ENCODE peak calls at places on chromosomes 3 and 15, in ten cellular contexts. T is ACHN, L is NCI-H510A treated with DMSO at 0.1 percent for 48 hours, O is Daoy, Q is amygdala, S is Caki2, H is T-helper 1 cell, J is M059J, K is HFF-Myc, M is cardiac fibroblast. F is an unnamed sample.

GRCh38 chr15:63967616-63968015 is 78.7 kb downstream of the DAPK2 start:
- DNase-seq in S (no peak), H (no peak), O (no peak), K (no peak), Q (no peak), M (no peak), J (no peak), T (no peak), L (no peak), F (peak; percentile 14)

GRCh38 chr3:197487911-197488391 is 67.8 kb downstream of the BDH1 start:
- DNase-seq in M (peak; percentile 89), O (peak; percentile 98), H (no peak), L (no peak), K (peak; percentile 74), J (peak; percentile 99), S (peak; percentile 92), T (peak; percentile 82), Q (no peak), F (no peak)

GRCh38 chr3:134777341-134777740 is 17.7 kb upstream of the EPHB1 start:
- DNase-seq in O (no peak), H (no peak), L (no peak), T (no peak), K (no peak), J (no peak), S (no peak), M (no peak), Q (no peak), F (no peak)

GRCh38 chr3:44648564-44649229 is at the start of gene ZNF35:
- DNase-seq in J (peak; percentile 85), Q (peak; percentile 77), L (peak; percentile 35), O (peak; percentile 85), T (peak; percentile 85), H (no peak), S (peak; percentile 68), K (peak; percentile 72), M (peak; percentile 92), F (peak; percentile 84)

GRCh38 chr3:183033746-183034145 is 53.4 kb upstream of the DCUN1D1 start:
- DNase-seq in M (no peak), H (no peak), O (no peak), K (no peak), S (no peak), L (no peak), Q (no peak), J (no peak), T (no peak), F (no peak)

GRCh38 chr3:194298331-194299227 is 52.5 kb downstream of the CPN2 start:
- DNase-seq in Q (no peak), L (no peak), S (peak; percentile 40), T (peak; percentile 59), J (no peak), H (no peak), K (no peak), O (no peak), M (no peak), F (no peak)

GRCh38 chr15:100759116-100759515 is 120.5 kb upstream of the ALDH1A3 start:
- DNase-seq in L (no peak), O (no peak), M (peak; percentile 84), S (no peak), K (peak; percentile 78), J (peak; percentile 36), Q (no peak), H (no peak), T (no peak), F (no peak)

GRCh38 chr3:177279118-177279815 is 82.0 kb upstream of the TBL1XR1 start:
- DNase-seq in Q (no peak), M (no peak), H (no peak), L (peak; percentile 77), K (no peak), S (peak; percentile 65), O (no peak), T (peak; percentile 20), J (peak; percentile 62), F (no peak)

GRCh38 chr3:15375461-15376000 is 43.1 kb upstream of the SH3BP5 start:
- DNase-seq in H (no peak), T (no peak), O (no peak), Q (no peak), L (no peak), K (no peak), M (no peak), S (no peak), J (no peak), F (no peak)

GRCh38 chr3:66803706-66804496 is 194.2 kb upstream of the KBTBD8 start:
- DNase-seq in H (no peak), O (no peak), L (no peak), M (no peak), K (no peak), T (no peak), S (no peak), Q (no peak), J (no peak), F (no peak)

F was measured in colonic mucosa.